ENCODE peak calls at places on chromosomes 16 and 17, in eight cellular contexts. R is H9, Q is activated B cell treated with CpG ODN at 0.5 μM for 24 hours, Y is cardiac muscle cell, N is heart right ventricle, D is thoracic aorta, O is suprapubic skin, X is progenitor cell of endocrine pancreas. I is an unnamed sample.

GRCh38 chr16:48158296-48158695 is 2.5 kb upstream of the ABCC12 start:
- DNase-seq in X (no peak), R (no peak), Y (peak; percentile 45), N (no peak), D (no peak), Q (no peak), O (no peak), I (peak; percentile 63)

GRCh38 chr17:49482144-49482817 is 12.8 kb upstream of the NGFR start:
- DNase-seq in O (no peak), X (no peak), Q (no peak), R (no peak), N (no peak), Y (no peak), D (no peak), I (no peak)

GRCh38 chr17:39663688-39664580 is 1.2 kb upstream of the TCAP start:
- DNase-seq in D (no peak), Q (no peak), N (peak; percentile 66), X (no peak), Y (peak; percentile 27), R (peak; percentile 92), O (no peak), I (no peak)

GRCh38 chr16:24538756-24539294 is 541 bp upstream of the RBBP6 start:
- DNase-seq in Y (no peak), D (no peak), X (no peak), N (no peak), R (no peak), Q (no peak), O (no peak), I (no peak)

GRCh38 chr16:4868573-4868972 is 21.3 kb downstream of the UBN1 start:
- DNase-seq in Q (no peak), O (no peak), N (no peak), Y (no peak), D (no peak), X (no peak), R (no peak), I (no peak)

GRCh38 chr17:68820476-68820824 is 134.7 kb downstream of the ABCA8 start:
- DNase-seq in O (no peak), R (no peak), Q (no peak), D (no peak), N (no peak), X (no peak), Y (no peak), I (no peak)

GRCh38 chr16:5841934-5842333 is 744.3 kb upstream of the EEF2KMT start:
- DNase-seq in Y (no peak), D (no peak), O (no peak), R (no peak), N (no peak), X (no peak), Q (no peak), I (no peak)

GRCh38 chr16:28181557-28181914 is 30.2 kb downstream of the XPO6 start:
- DNase-seq in O (no peak), Q (no peak), X (no peak), N (no peak), R (no peak), Y (peak; percentile 95), D (peak; percentile 10), I (no peak)

GRCh38 chr17:38352245-38353083 is 820 bp downstream of the SOCS7 start:
- DNase-seq in O (peak; percentile 71), N (peak; percentile 39), Q (peak; percentile 37), D (no peak), R (peak; percentile 61), X (no peak), Y (peak; percentile 31), I (peak; percentile 55)

GRCh38 chr17:76824103-76824502 is 44.1 kb upstream of the MGAT5B start:
- DNase-seq in Y (no peak), R (no peak), D (no peak), Q (no peak), X (no peak), N (no peak), O (no peak), I (peak; percentile 45)

GRCh38 chr17:38703742-38704644 is 1.1 kb upstream of the MLLT6 start:
- DNase-seq in D (no peak), X (peak; percentile 77), Q (peak; percentile 57), N (peak; percentile 80), Y (peak; percentile 52), O (peak; percentile 90), R (peak; percentile 100), I (peak; percentile 86)

GRCh38 chr16:8806272-8806983 is 8.8 kb downstream of the PMM2 start:
- DNase-seq in D (no peak), O (no peak), R (no peak), Q (no peak), Y (no peak), N (no peak), X (no peak), I (no peak)

GRCh38 chr16:72927199-72928088 is 120.5 kb downstream of the ZFHX3 start:
- DNase-seq in Q (no peak), Y (peak; percentile 78), X (no peak), O (peak; percentile 75), R (no peak), N (no peak), D (no peak), I (no peak)

GRCh38 chr16:87675111-87675510 is 72.8 kb downstream of the JPH3 start:
- DNase-seq in D (no peak), O (peak; percentile 59), R (peak; percentile 61), Y (no peak), Q (no peak), N (no peak), X (no peak), I (no peak)

GRCh38 chr17:27950995-27951394 is 57.8 kb upstream of the LYRM9 start:
- DNase-seq in O (no peak), Q (no peak), D (no peak), R (no peak), Y (no peak), X (no peak), N (no peak), I (no peak)

GRCh38 chr17:58153046-58153445 is 4.9 kb downstream of the OR4D1 start:
- DNase-seq in X (no peak), R (no peak), D (no peak), O (no peak), Q (no peak), Y (no peak), N (no peak), I (no peak)

GRCh38 chr17:4378626-4379025 is 12.2 kb upstream of the UBE2G1 start:
- DNase-seq in Y (no peak), Q (no peak), N (no peak), X (no peak), R (no peak), O (no peak), D (no peak), I (no peak)

GRCh38 chr16:30382398-30383015 is at the start of gene SEPTIN1:
- DNase-seq in Q (peak; percentile 61), N (no peak), Y (no peak), R (no peak), D (no peak), O (no peak), X (no peak), I (peak; percentile 80)

GRCh38 chr17:5680766-5681165 is 96.5 kb upstream of the NLRP1 start:
- DNase-seq in Q (no peak), X (no peak), N (no peak), R (peak; percentile 52), D (no peak), O (no peak), Y (no peak), I (no peak)

GRCh38 chr17:64377769-64378282 is 12.8 kb downstream of the PECAM1 start:
- DNase-seq in O (no peak), R (no peak), Y (peak; percentile 46), Q (no peak), X (no peak), D (no peak), N (no peak), I (no peak)

GRCh38 chr16:1049976-1050247 is 22.6 kb upstream of the SSTR5 start:
- DNase-seq in D (no peak), R (no peak), Y (no peak), X (no peak), Q (no peak), O (no peak), N (no peak), I (no peak)
- TF ChIP-seq CTCF in D (no peak), R (no peak), Y (no peak), X (no peak), Q (no peak), O (no peak), N (no peak), I (no peak)

GRCh38 chr16:13331918-13332317 is 430.5 kb downstream of the SHISA9 start:
- DNase-seq in R (no peak), X (no peak), Y (no peak), D (no peak), Q (no peak), O (no peak), N (no peak), I (no peak)
- TF ChIP-seq CTCF in R (peak; percentile 56), X (no peak), Y (no peak), D (no peak), Q (no peak), O (no peak), N (no peak), I (no peak)

GRCh38 chr16:89257757-89258465 is 40.4 kb downstream of the ZNF778 start:
- DNase-seq in X (no peak), O (no peak), D (no peak), N (no peak), R (no peak), Y (no peak), Q (no peak), I (peak; percentile 34)
- TF ChIP-seq CTCF in X (no peak), O (no peak), D (no peak), N (no peak), R (no peak), Y (no peak), Q (no peak), I (no peak)

DNA sequence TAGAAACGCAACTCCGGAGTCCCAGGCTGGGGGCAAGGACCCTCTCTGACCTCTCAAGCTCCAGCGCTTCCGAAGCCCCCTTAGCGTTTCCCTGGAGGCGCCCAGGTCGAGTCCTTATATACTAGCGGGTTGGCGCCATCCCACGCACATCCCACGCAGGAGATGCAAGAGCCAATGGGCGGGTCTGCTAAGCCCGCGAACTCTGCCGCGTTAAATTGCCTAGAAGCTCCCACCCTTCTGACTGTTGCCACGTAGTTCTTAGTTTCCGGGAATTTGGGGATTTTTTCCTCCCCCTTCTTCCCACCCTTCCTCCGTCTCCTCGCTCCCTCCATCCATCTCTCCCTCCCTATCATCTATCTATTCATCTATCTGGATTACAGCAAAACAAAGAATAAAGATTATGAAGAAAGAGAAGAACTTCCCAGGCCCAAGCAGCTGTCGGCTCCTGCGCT is at the start of gene SLFN11:
- DNase-seq in N (peak; percentile 83), X (no peak), Q (peak; percentile 55), R (peak; percentile 53), O (peak; percentile 92), D (peak; percentile 63), Y (peak; percentile 95), I (peak; percentile 87)
- TF ChIP-seq CTCF in N (no peak), X (no peak), Q (no peak), R (no peak), O (no peak), D (no peak), Y (no peak), I (no peak)